ENCODE peak calls at places on chromosome 2, in six cellular contexts. I is A549, F is upper lobe of right lung, T is colonic mucosa, C is fibroblast of lung, H is MM.1S. G is an unnamed sample. For H3K4me1, the result is how much of the 10 kb centered on the place peaks cover.

GRCh38 chr2:133415210-133415876 is 152.9 kb downstream of the NCKAP5 start:
- DNase-seq in F (no peak), T (no peak), I (no peak), C (peak), H (no peak), G (no peak)

GRCh38 chr2:115165529-115166109 is 723.2 kb downstream of the DPP10 start:
- DNase-seq in I (no peak), T (peak), C (peak), H (peak), F (no peak), G (peak)

GRCh38 chr2:202577250-202578183 is 57.3 kb upstream of the FAM117B start:
- DNase-seq in H (no peak), C (no peak), I (no peak), F (no peak), T (no peak), G (no peak)

GRCh38 chr2:223797073-223797472 is 40.3 kb downstream of the AP1S3 start:
- DNase-seq in F (no peak), T (no peak), I (peak), C (peak), H (no peak), G (no peak)

GRCh38 chr2:112156152-112156986 is 18.2 kb downstream of the FBLN7 start:
- DNase-seq in I (no peak), H (no peak), C (peak), T (no peak), F (peak), G (no peak)

GRCh38 chr2:3349211-3349693 is 28.4 kb downstream of the EIPR1 start:
- DNase-seq in C (no peak), H (no peak), I (no peak), F (peak), T (no peak), G (peak)

GRCh38 chr2:163753721-163754120 is 17.9 kb upstream of the FIGN start:
- DNase-seq in H (no peak), C (no peak), F (no peak), I (no peak), T (no peak), G (no peak)

GRCh38 chr2:106030287-106031268 is 163.5 kb downstream of the UXS1 start:
- DNase-seq in F (no peak), I (no peak), T (peak), H (no peak), C (peak), G (no peak)

GRCh38 chr2:64220285-64220684 is 76.1 kb upstream of the PELI1 start:
- DNase-seq in I (no peak), C (no peak), F (no peak), H (no peak), T (no peak), G (no peak)

GRCh38 chr2:80304522-80304878 is at the start of gene LRRTM1:
- DNase-seq in C (peak), I (no peak), F (peak), H (no peak), T (no peak), G (peak)

GRCh38 chr2:28300921-28301341 is 91.7 kb upstream of the FOSL2 start:
- DNase-seq in H (no peak), C (peak), F (no peak), I (no peak), T (no peak), G (no peak)

GRCh38 chr2:108612153-108612513 is 77.9 kb downstream of the LIMS1 start:
- DNase-seq in I (no peak), F (no peak), C (peak), H (peak), T (no peak), G (no peak)

GRCh38 chr2:196977491-196977890 is 51.0 kb upstream of the PGAP1 start:
- DNase-seq in T (no peak), C (peak), I (no peak), H (no peak), F (no peak), G (no peak)

GRCh38 chr2:162403884-162404283 is 60.0 kb downstream of the GCA start:
- DNase-seq in I (no peak), C (peak), T (peak), H (no peak), F (no peak), G (peak)

GRCh38 chr2:240970104-240970503 is 28.3 kb upstream of the SNED1 start:
- DNase-seq in T (no peak), C (peak), F (no peak), I (no peak), H (no peak), G (no peak)

GRCh38 chr2:105344704-105345345 is 7.5 kb downstream of the C2orf49 start:
- DNase-seq in I (peak), F (no peak), T (no peak), C (peak), H (peak), G (peak)

GRCh38 chr2:107259411-107260195 is 373.6 kb upstream of the ST6GAL2 start:
- DNase-seq in I (no peak), C (no peak), H (no peak), F (no peak), T (no peak), G (no peak)

GRCh38 chr2:170972508-170973224 is 43.6 kb downstream of the GORASP2 start:
- DNase-seq in I (no peak), T (no peak), H (peak), F (no peak), C (no peak), G (peak)

GRCh38 chr2:221596192-221596591 is 24.1 kb upstream of the EPHA4 start:
- DNase-seq in I (no peak), H (no peak), C (peak), F (no peak), T (no peak), G (peak)

GRCh38 chr2:107811376-107811775 is 15.3 kb upstream of the RGPD4 start:
- DNase-seq in T (no peak), I (no peak), C (no peak), H (no peak), F (no peak), G (no peak)

GRCh38 chr2:188701836-188702235 is 272.3 kb upstream of the COL3A1 start:
- DNase-seq in F (no peak), C (peak), H (no peak), I (no peak), T (no peak), G (peak)

GRCh38 chr2:219537657-219538487 is 5.7 kb downstream of the CHPF start:
- DNase-seq in H (no peak), I (no peak), F (no peak), C (peak), T (no peak), G (no peak)

GRCh38 chr2:127511917-127512316 is 14.4 kb downstream of the IWS1 start:
- DNase-seq in I (no peak), H (no peak), F (no peak), T (no peak), C (no peak), G (no peak)
- H3K4me1 ChIP-seq in I (half or more), H (under half), F (under half), T (under half), C (under half), G (under half)

GRCh38 chr2:20674974-20675679 is 8.2 kb downstream of the GDF7 start:
- DNase-seq in C (peak), T (no peak), F (no peak), I (no peak), H (no peak), G (no peak)
- TF ChIP-seq CTCF in C (no peak), T (no peak), F (no peak), I (no peak), H (no peak), G (no peak)

DNA sequence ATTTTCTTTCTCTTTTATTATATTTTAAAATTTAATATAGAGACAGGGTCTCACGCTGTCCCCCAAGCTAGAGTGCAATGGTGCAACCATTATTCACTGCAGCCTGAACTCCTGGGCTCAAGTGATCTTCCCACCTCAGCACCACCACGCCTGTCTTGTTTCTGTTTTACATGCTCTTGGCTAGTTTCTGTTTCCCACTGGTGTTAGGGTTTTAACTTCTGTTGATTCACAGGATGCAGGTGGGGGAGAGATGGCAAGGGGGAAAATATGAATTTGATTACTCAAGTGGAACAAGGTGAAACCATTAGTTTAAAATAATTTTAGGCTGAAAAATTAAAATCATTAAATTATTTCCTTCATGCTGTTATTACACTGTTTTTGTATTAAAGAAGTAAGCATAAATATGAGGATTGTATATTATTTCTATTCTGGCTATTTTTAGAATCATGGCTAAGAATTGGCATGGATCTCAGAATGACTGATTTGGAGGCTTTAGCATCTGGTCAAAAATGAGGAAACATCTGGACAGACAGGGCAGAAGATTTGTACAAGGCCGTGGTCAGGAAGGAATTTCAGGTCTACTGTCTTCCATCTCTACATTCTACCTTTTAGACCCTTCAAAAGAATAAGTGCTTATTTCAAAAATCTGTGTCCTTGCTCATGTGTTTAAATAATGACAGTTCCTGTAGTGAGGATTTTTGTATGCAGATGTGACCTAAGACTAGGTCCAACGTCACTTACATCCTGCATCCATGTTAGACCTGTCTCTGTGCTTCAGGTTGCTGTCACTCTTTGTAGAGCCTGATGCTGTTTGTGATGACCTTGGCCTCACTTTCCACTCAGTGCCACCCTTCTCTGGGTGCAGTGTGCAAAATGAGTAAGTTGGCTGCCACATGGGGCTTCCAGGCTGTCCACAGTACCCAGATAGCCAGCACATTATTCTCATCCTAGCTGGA is 54.9 kb upstream of the B3GNT2 start:
- DNase-seq in C (no peak), H (peak), T (no peak), F (no peak), I (no peak), G (no peak)
- H3K4me1 ChIP-seq in C (under half), H (under half), T (under half), F (under half), I (under half), G (under half)

DNA sequence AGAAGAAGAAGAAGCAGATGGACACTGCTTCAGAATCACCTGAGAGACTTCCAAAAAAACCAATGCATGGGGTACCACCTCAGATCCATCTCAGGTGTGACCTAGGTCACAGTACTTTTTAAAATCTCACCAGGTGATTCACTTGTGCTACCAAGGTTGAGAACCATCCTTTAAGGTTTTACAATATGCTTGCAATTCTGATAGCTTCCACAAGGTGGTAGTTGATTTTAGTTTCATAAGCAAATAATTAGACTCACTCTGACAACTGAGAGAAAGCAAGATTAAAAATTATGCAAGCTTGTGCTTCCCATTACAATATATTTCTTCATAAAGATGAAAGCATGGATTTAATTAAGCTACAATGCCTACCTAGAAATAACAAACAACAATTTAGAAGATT is 355.1 kb downstream of the EN1 start:
- DNase-seq in T (no peak), C (peak), F (no peak), H (peak), I (no peak), G (peak)
- TF ChIP-seq CTCF in T (no peak), C (peak), F (peak), H (peak), I (peak), G (peak)

GRCh38 chr2:10305715-10306114 is 3.0 kb downstream of the HPCAL1 start:
- DNase-seq in I (no peak), T (no peak), H (no peak), C (no peak), F (no peak), G (no peak)

GRCh38 chr2:10304458-10305253 is 2.0 kb downstream of the HPCAL1 start:
- DNase-seq in T (no peak), C (no peak), F (no peak), I (no peak), H (no peak), G (no peak)

GRCh38 chr2:10303634-10304378 is 1.1 kb downstream of the HPCAL1 start:
- DNase-seq in T (peak), C (peak), F (peak), H (peak), I (no peak), G (peak)

GRCh38 chr2:10306901-10307463 is 4.3 kb downstream of the HPCAL1 start:
- DNase-seq in I (no peak), T (no peak), H (no peak), C (no peak), F (no peak), G (no peak)

GRCh38 chr2:10305254-10305635 is 2.5 kb downstream of the HPCAL1 start:
- DNase-seq in H (peak), T (no peak), I (no peak), F (no peak), C (peak), G (peak)
- H3K4me1 ChIP-seq in H (under half), T (under half), I (half or more), F (half or more), C (under half), G (under half)

GRCh38 chr2:176093145-176093888 is 796 bp downstream of the HOXD13 start:
- DNase-seq in T (no peak), C (no peak), F (no peak), H (no peak), I (no peak), G (peak)
- TF ChIP-seq CTCF in T (no peak), C (no peak), F (no peak), H (no peak), I (peak), G (peak)

GRCh38 chr2:181895788-181896187 is 4.3 kb downstream of the ITPRID2 start:
- DNase-seq in F (no peak), I (no peak), H (no peak), C (no peak), T (no peak), G (no peak)
- H3K4me1 ChIP-seq in F (half or more), I (half or more), H (under half), C (under half), T (under half), G (under half)

GRCh38 chr2:239824051-239824694 is 201.0 kb downstream of the NDUFA10 start:
- DNase-seq in I (peak), T (peak), H (peak), C (no peak), F (peak), G (peak)
- TF ChIP-seq CTCF in I (peak), T (no peak), H (peak), C (no peak), F (peak), G (no peak)